ENCODE peak calls at places on chromosome X, in seven cellular contexts. W is hypothalamus; C is Kasumi-1; D is MV-4-11; Q is NCI-H1436; V is lower lobe of right lung; J is effector CD4-positive, alpha-beta T cell. T is an unnamed sample.

GRCh38 chrX:103376118-103376978 is at the start of gene BEX3:
- DNase-seq in D (peak), Q (peak), W (peak), V (peak), J (peak), C (no peak), T (peak)

GRCh38 chrX:119990409-119990994 is 47.0 kb upstream of the NKAP start:
- DNase-seq in C (peak), J (no peak), Q (no peak), V (no peak), D (no peak), W (no peak), T (no peak)

GRCh38 chrX:27997641-27998040 is 16.4 kb upstream of the DCAF8L1 start:
- DNase-seq in Q (no peak), D (no peak), J (no peak), W (no peak), C (no peak), V (no peak), T (no peak)

GRCh38 chrX:40145001-40145631 is 47.4 kb upstream of the BCOR start:
- DNase-seq in V (no peak), C (no peak), Q (no peak), W (no peak), D (no peak), J (no peak), T (peak)

GRCh38 chrX:63250253-63250868 is 100.8 kb downstream of the SPIN4 start:
- DNase-seq in W (no peak), C (no peak), V (no peak), D (no peak), Q (no peak), J (peak), T (peak)

GRCh38 chrX:10755477-10756334 is 135.3 kb upstream of the MID1 start:
- DNase-seq in C (peak), Q (no peak), D (peak), J (no peak), V (no peak), W (no peak), T (peak)

GRCh38 chrX:63656871-63657580 is 128.0 kb downstream of the ARHGEF9 start:
- DNase-seq in J (no peak), Q (no peak), C (no peak), D (no peak), V (no peak), W (no peak), T (peak)

GRCh38 chrX:17374619-17375360 is at the start of gene NHS:
- DNase-seq in C (no peak), D (no peak), W (no peak), V (peak), Q (peak), J (no peak), T (peak)

GRCh38 chrX:41010188-41010846 is 74.9 kb upstream of the USP9X start:
- DNase-seq in D (peak), J (peak), Q (no peak), C (peak), V (peak), W (peak), T (peak)

GRCh38 chrX:31272472-31272775 is 200.6 kb upstream of the FTHL17 start:
- DNase-seq in C (no peak), J (no peak), D (no peak), W (no peak), V (no peak), Q (no peak), T (no peak)

GRCh38 chrX:107562482-107562881 is 65.8 kb upstream of the PRPS1 start:
- DNase-seq in V (no peak), C (no peak), W (no peak), D (no peak), Q (no peak), J (no peak), T (peak)

GRCh38 chrX:120485562-120486520 is 16.7 kb upstream of the LAMP2 start:
- DNase-seq in C (peak), J (peak), D (peak), Q (peak), V (peak), W (peak), T (peak)

GRCh38 chrX:3227526-3227925 is 118.9 kb downstream of the MXRA5 start:
- DNase-seq in D (no peak), J (no peak), C (no peak), V (no peak), W (no peak), Q (no peak), T (no peak)

T was measured in AG08396.